ENCODE peak calls at places on chromosome 17, in six cellular contexts. Y is transverse colon, V is SK-N-SH, E is fibroblast of pulmonary artery, C is Daoy, D is NCI-H2081. T is an unnamed sample.

GRCh38 chr17:77425791-77426641 is 285.2 kb downstream of the SEC14L1 start:
- DNase-seq in Y (peak; percentile 76), V (peak; percentile 54), E (peak; percentile 77), C (peak; percentile 97), D (no peak), T (peak; percentile 53)

GRCh38 chr17:79090503-79091372 is 16.1 kb downstream of the ENGASE start:
- DNase-seq in Y (no peak), V (no peak), E (peak; percentile 22), C (peak; percentile 46), D (no peak), T (peak; percentile 71)

GRCh38 chr17:10226930-10227695 is 28.7 kb upstream of the GAS7 start:
- DNase-seq in Y (peak; percentile 31), V (peak; percentile 65), E (peak; percentile 41), C (peak; percentile 56), D (no peak), T (peak; percentile 78)

GRCh38 chr17:37368577-37368976 is 7.2 kb upstream of the C17orf78 start:
- DNase-seq in Y (no peak), V (no peak), E (peak; percentile 63), C (no peak), D (no peak), T (peak; percentile 25)

GRCh38 chr17:75878174-75878998 is at the start of gene TRIM47:
- DNase-seq in Y (peak; percentile 78), V (peak; percentile 81), E (peak; percentile 77), C (peak; percentile 65), D (peak; percentile 70), T (peak; percentile 68)

GRCh38 chr17:77696720-77697460 is 261.6 kb upstream of the TNRC6C start:
- DNase-seq in Y (no peak), V (peak; percentile 58), E (no peak), C (no peak), D (no peak), T (no peak)

GRCh38 chr17:67995568-67996191 is 589 bp downstream of the C17orf58 start:
- DNase-seq in Y (peak; percentile 19), V (peak; percentile 81), E (no peak), C (peak; percentile 18), D (no peak), T (peak; percentile 21)

GRCh38 chr17:79777166-79777843 is 643 bp upstream of the CBX2 start:
- DNase-seq in Y (peak; percentile 52), V (no peak), E (peak; percentile 53), C (peak; percentile 77), D (peak; percentile 84), T (peak; percentile 71)

GRCh38 chr17:7328009-7328408 is 1.1 kb downstream of the NEURL4 start:
- DNase-seq in Y (no peak), V (no peak), E (no peak), C (no peak), D (no peak), T (no peak)

GRCh38 chr17:57284984-57285646 is 28.8 kb downstream of the MSI2 start:
- DNase-seq in Y (peak; percentile 30), V (no peak), E (no peak), C (no peak), D (no peak), T (no peak)

GRCh38 chr17:79677646-79678045 is 53.1 kb upstream of the ENPP7 start:
- DNase-seq in Y (no peak), V (no peak), E (no peak), C (no peak), D (no peak), T (no peak)

GRCh38 chr17:75855310-75856061 is at the start of gene WBP2:
- DNase-seq in Y (peak; percentile 98), V (peak; percentile 97), E (peak; percentile 100), C (peak; percentile 100), D (peak; percentile 100), T (peak; percentile 98)

GRCh38 chr17:81409190-81409935 is 14.1 kb downstream of the BAHCC1 start:
- DNase-seq in Y (no peak), V (peak; percentile 69), E (no peak), C (no peak), D (peak; percentile 30), T (no peak)

GRCh38 chr17:81651692-81652091 is 4.7 kb downstream of the PDE6G start:
- DNase-seq in Y (no peak), V (peak; percentile 89), E (peak; percentile 79), C (peak; percentile 80), D (no peak), T (peak; percentile 90)

GRCh38 chr17:16417896-16418683 is 2.7 kb downstream of the TRPV2 start:
- DNase-seq in Y (no peak), V (no peak), E (no peak), C (peak; percentile 69), D (no peak), T (peak; percentile 51)

GRCh38 chr17:17579691-17580090 is 11.8 kb downstream of the PEMT start:
- DNase-seq in Y (no peak), V (no peak), E (no peak), C (no peak), D (peak; percentile 5), T (no peak)

GRCh38 chr17:3843935-3844516 is 2.0 kb downstream of the NCBP3 start:
- DNase-seq in Y (peak; percentile 62), V (peak; percentile 49), E (peak; percentile 61), C (peak; percentile 46), D (peak; percentile 17), T (peak; percentile 51)

GRCh38 chr17:43609613-43610385 is 51.9 kb downstream of the MEOX1 start:
- DNase-seq in Y (no peak), V (no peak), E (peak; percentile 53), C (no peak), D (no peak), T (no peak)

T was measured in AG20443.